ENCODE peak calls at places on chromosomes 12 and 14, in eight cellular contexts. P is RWPE1; X is activated CD4-positive, alpha-beta T cell treated with anti-CD3 and anti-CD28 coated beads for 1 hour; M is memory B cell; C is stimulated activated CD4-positive, alpha-beta T cell treated with anti-CD3 and anti-CD28 coated beads, TNF-alpha, amount 100 ng/mL, for 4 hours; D is GM03348; J is ecto neural progenitor cell; K is central memory CD8-positive, alpha-beta T cell. S is an unnamed sample.

GRCh38 chr12:46920503-46920902 is 94.7 kb upstream of the SLC38A4 start:
- DNase-seq in C (no peak), M (no peak), J (no peak), P (no peak), D (no peak), X (no peak), K (no peak), S (no peak)

GRCh38 chr12:123143753-123144461 is 7.0 kb downstream of the PITPNM2 start:
- DNase-seq in K (no peak), D (no peak), J (no peak), C (no peak), P (no peak), M (no peak), X (no peak), S (no peak)

GRCh38 chr14:106308839-106309389 is 782.5 kb downstream of the TMEM121 start:
- DNase-seq in X (peak), J (no peak), P (no peak), M (peak), D (no peak), K (peak), C (peak), S (peak)

GRCh38 chr14:101878222-101879211 is 85.9 kb upstream of the DYNC1H1 start:
- DNase-seq in J (no peak), K (no peak), P (no peak), X (no peak), C (no peak), D (no peak), M (no peak), S (peak)

GRCh38 chr12:1107669-1108068 is 116.6 kb downstream of the ERC1 start:
- DNase-seq in D (no peak), C (no peak), P (no peak), M (no peak), K (no peak), X (no peak), J (no peak), S (no peak)

GRCh38 chr14:23052671-23053070 is 4.6 kb downstream of the CDH24 start:
- DNase-seq in D (no peak), C (no peak), K (no peak), J (no peak), X (no peak), P (no peak), M (no peak), S (no peak)

GRCh38 chr14:36035675-36036074 is 140.8 kb downstream of the PTCSC3 start:
- DNase-seq in P (no peak), M (no peak), J (no peak), X (no peak), D (no peak), K (no peak), C (no peak), S (no peak)

GRCh38 chr14:89121961-89122675 is 294.9 kb downstream of the FOXN3 start:
- DNase-seq in J (peak), D (no peak), M (no peak), X (no peak), C (no peak), K (no peak), P (no peak), S (no peak)

GRCh38 chr12:28937196-28937595 is 211.9 kb upstream of the FAR2 start:
- DNase-seq in J (no peak), K (no peak), X (no peak), M (no peak), P (peak), D (peak), C (no peak), S (no peak)

GRCh38 chr12:14454098-14454907 is 88.8 kb downstream of the ATF7IP start:
- DNase-seq in D (peak), X (no peak), M (peak), K (no peak), C (no peak), J (peak), P (peak), S (no peak)

GRCh38 chr14:99387880-99388279 is 92.8 kb downstream of the SETD3 start:
- DNase-seq in M (no peak), D (no peak), X (no peak), K (no peak), P (no peak), J (no peak), C (no peak), S (no peak)

GRCh38 chr12:96398422-96399080 is 1.7 kb downstream of the CDK17 start:
- DNase-seq in D (no peak), C (no peak), X (no peak), M (no peak), P (no peak), K (no peak), J (no peak), S (no peak)

GRCh38 chr12:65282840-65283239 is 4.4 kb downstream of the MSRB3 start:
- DNase-seq in K (no peak), J (no peak), D (peak), M (no peak), P (peak), X (no peak), C (no peak), S (no peak)

GRCh38 chr12:90287585-90287984 is 578.9 kb upstream of the ATP2B1 start:
- DNase-seq in X (no peak), K (no peak), P (no peak), C (no peak), M (no peak), D (no peak), J (no peak), S (no peak)

GRCh38 chr12:131087991-131088700 is 134.4 kb downstream of the ADGRD1 start:
- DNase-seq in K (no peak), C (no peak), J (peak), X (no peak), M (no peak), P (no peak), D (no peak), S (peak)

GRCh38 chr14:69044965-69045555 is 66.0 kb upstream of the ACTN1 start:
- DNase-seq in P (no peak), C (no peak), X (no peak), D (peak), J (no peak), K (no peak), M (no peak), S (no peak)

GRCh38 chr12:120767071-120768024 is 41.7 kb downstream of the ACADS start:
- DNase-seq in P (no peak), C (no peak), M (no peak), J (no peak), K (no peak), X (no peak), D (no peak), S (no peak)

GRCh38 chr12:121123488-121123887 is 9.2 kb upstream of the P2RX7 start:
- DNase-seq in C (no peak), K (no peak), X (no peak), P (no peak), J (no peak), M (no peak), D (no peak), S (no peak)

GRCh38 chr12:62409068-62409467 is 57.6 kb upstream of the MON2 start:
- DNase-seq in X (no peak), D (no peak), M (no peak), C (no peak), J (no peak), K (no peak), P (no peak), S (no peak)

GRCh38 chr12:1350055-1350933 is 244.1 kb downstream of the FBXL14 start:
- DNase-seq in X (no peak), J (no peak), C (no peak), K (no peak), P (peak), M (no peak), D (peak), S (no peak)

S was measured in upper lobe of left lung.